ENCODE peak calls at places on chromosome 15, in seven cellular contexts. S is endothelial cell; E is right cardiac atrium; F is stimulated activated CD8-positive, alpha-beta memory T cell treated with anti-CD3 and anti-CD28 coated beads, Interleukin-15, amount 100 ng/mL, for 4 hours; K is BE2C; N is T-helper 1 cell; O is fibroblast of the aortic adventitia. J is an unnamed sample.

GRCh38 chr15:50435772-50436171 is 11.6 kb downstream of the USP8 start:
- DNase-seq in S (no peak), E (no peak), F (no peak), K (no peak), N (no peak), O (no peak), J (no peak)

GRCh38 chr15:20106026-20106425 is 435.6 kb downstream of the GOLGA6L6 start:
- DNase-seq in S (no peak), E (peak; percentile 14), F (no peak), K (peak; percentile 9), N (peak; percentile 11), O (no peak), J (no peak)

GRCh38 chr15:101323793-101324505 is 28.9 kb upstream of the SNRPA1 start:
- DNase-seq in S (no peak), E (no peak), F (no peak), K (no peak), N (no peak), O (no peak), J (no peak)

GRCh38 chr15:59168536-59168935 is 38.1 kb upstream of the LDHAL6B start:
- DNase-seq in S (no peak), E (no peak), F (no peak), K (no peak), N (no peak), O (peak; percentile 40), J (no peak)

GRCh38 chr15:74133703-74134386 is 3.5 kb downstream of the ISLR2 start:
- DNase-seq in S (no peak), E (no peak), F (no peak), K (no peak), N (no peak), O (no peak), J (no peak)

GRCh38 chr15:90221251-90221900 is 12.4 kb downstream of the CIB1 start:
- DNase-seq in S (peak; percentile 76), E (peak; percentile 85), F (no peak), K (peak; percentile 89), N (no peak), O (peak; percentile 95), J (no peak)

GRCh38 chr15:58585668-58586461 is 154.1 kb downstream of the LIPC start:
- DNase-seq in S (no peak), E (no peak), F (no peak), K (no peak), N (no peak), O (no peak), J (no peak)

GRCh38 chr15:100120111-100120510 is 221.7 kb downstream of the ADAMTS17 start:
- DNase-seq in S (no peak), E (no peak), F (no peak), K (no peak), N (no peak), O (no peak), J (no peak)

GRCh38 chr15:100030586-100031249 is 297.5 kb upstream of the LYSMD4 start:
- DNase-seq in S (no peak), E (no peak), F (no peak), K (no peak), N (no peak), O (no peak), J (no peak)

GRCh38 chr15:70650567-70650966 is 112.8 kb downstream of the UACA start:
- DNase-seq in S (no peak), E (no peak), F (no peak), K (no peak), N (no peak), O (no peak), J (no peak)

GRCh38 chr15:40047413-40048154 is 8.6 kb upstream of the SRP14 start:
- DNase-seq in S (no peak), E (peak; percentile 54), F (peak; percentile 39), K (peak; percentile 59), N (peak; percentile 15), O (peak; percentile 50), J (no peak)

GRCh38 chr15:43998607-43999006 is 171.8 kb downstream of the WDR76 start:
- DNase-seq in S (no peak), E (peak; percentile 76), F (no peak), K (peak; percentile 17), N (no peak), O (peak; percentile 96), J (no peak)

GRCh38 chr15:34501131-34501530 is 63.5 kb upstream of the GOLGA8A start:
- DNase-seq in S (no peak), E (no peak), F (no peak), K (no peak), N (no peak), O (no peak), J (no peak)

GRCh38 chr15:96335429-96335807 is 4.9 kb downstream of the NR2F2 start:
- DNase-seq in S (no peak), E (no peak), F (no peak), K (no peak), N (no peak), O (peak; percentile 45), J (no peak)

GRCh38 chr15:35123743-35124142 is 38.6 kb upstream of the NANOGP8 start:
- DNase-seq in S (no peak), E (no peak), F (no peak), K (no peak), N (no peak), O (peak; percentile 13), J (no peak)

GRCh38 chr15:57591237-57591821 is 375 bp upstream of the MYZAP start:
- DNase-seq in S (no peak), E (no peak), F (no peak), K (no peak), N (no peak), O (no peak), J (no peak)

GRCh38 chr15:32956006-32956405 is 238.2 kb downstream of the GREM1 start:
- DNase-seq in S (peak; percentile 15), E (no peak), F (no peak), K (no peak), N (no peak), O (peak; percentile 98), J (no peak)

GRCh38 chr15:75696303-75696657 is 16.4 kb downstream of the CSPG4 start:
- DNase-seq in S (no peak), E (no peak), F (no peak), K (no peak), N (no peak), O (no peak), J (no peak)

GRCh38 chr15:59456114-59456513 is 18.1 kb downstream of the FAM81A start:
- DNase-seq in S (no peak), E (no peak), F (no peak), K (no peak), N (no peak), O (no peak), J (no peak)

J was measured in esophagus squamous epithelium.